ENCODE peak calls at places on chromosomes 13 and 19, in four cellular contexts. X is GM12878, R is SK-N-SH, V is K562. Y is an unnamed sample.

GRCh38 chr19:33389574-33390119 is 16.1 kb downstream of the CEBPG start:
- DNase-seq in V (no peak), R (peak; percentile 50), X (no peak), Y (no peak)

GRCh38 chr19:28289294-28290063 is 923.5 kb downstream of the UQCRFS1 start:
- DNase-seq in V (no peak), X (no peak), R (peak; percentile 18), Y (no peak)

GRCh38 chr13:106095919-106096318 is 439.5 kb downstream of the EFNB2 start:
- DNase-seq in X (no peak), V (no peak), R (no peak), Y (no peak)

GRCh38 chr19:18128805-18129204 is 24.2 kb upstream of the PIK3R2 start:
- DNase-seq in X (no peak), R (no peak), V (no peak), Y (no peak)

GRCh38 chr13:48542581-48543341 is 9.9 kb upstream of the RCBTB2 start:
- DNase-seq in R (no peak), X (no peak), V (no peak), Y (peak; percentile 41)

GRCh38 chr19:43148233-43148632 is 38.1 kb downstream of the PSG5 start:
- DNase-seq in R (no peak), V (no peak), X (no peak), Y (no peak)

GRCh38 chr19:33813391-33814101 is 16.9 kb downstream of the KCTD15 start:
- DNase-seq in X (no peak), V (no peak), R (peak; percentile 72), Y (no peak)

GRCh38 chr13:40344270-40345148 is 321.9 kb downstream of the FOXO1 start:
- DNase-seq in R (no peak), V (no peak), X (peak; percentile 7), Y (no peak)

GRCh38 chr19:17948967-17949930 is 16.4 kb downstream of the CCDC124 start:
- DNase-seq in V (no peak), X (no peak), R (no peak), Y (peak; percentile 45)

GRCh38 chr13:80469841-80470378 is 129.0 kb upstream of the SPRY2 start:
- DNase-seq in V (no peak), R (no peak), X (no peak), Y (no peak)

GRCh38 chr13:88675997-88676396 is 1004.8 kb downstream of the SLITRK5 start:
- DNase-seq in X (no peak), R (no peak), V (no peak), Y (no peak)

GRCh38 chr19:35555301-35556005 is 8.0 kb downstream of the ATP4A start:
- DNase-seq in X (no peak), V (peak; percentile 69), R (peak; percentile 84), Y (peak; percentile 76)

GRCh38 chr13:98285317-98285716 is 108.2 kb upstream of the RNF113B start:
- DNase-seq in R (peak; percentile 39), V (no peak), X (no peak), Y (no peak)

GRCh38 chr13:28047784-28048388 is 52.5 kb downstream of the FLT3 start:
- DNase-seq in V (no peak), X (peak; percentile 94), R (no peak), Y (no peak)

GRCh38 chr19:1438933-1439358 is 750 bp downstream of the RPS15 start:
- DNase-seq in X (no peak), R (peak; percentile 64), V (no peak), Y (no peak)

GRCh38 chr19:2812414-2813234 is 7.0 kb upstream of the ZNF554 start:
- DNase-seq in R (peak; percentile 57), X (no peak), V (no peak), Y (no peak)

GRCh38 chr13:111011899-111012298 is 97.0 kb upstream of the ANKRD10 start:
- DNase-seq in R (no peak), X (no peak), V (no peak), Y (no peak)

GRCh38 chr19:31114585-31114984 is 234.7 kb downstream of the TSHZ3 start:
- DNase-seq in X (no peak), V (no peak), R (no peak), Y (no peak)

GRCh38 chr13:99376132-99376531 is 68.9 kb upstream of the GPR183 start:
- DNase-seq in V (no peak), R (no peak), X (no peak), Y (no peak)

GRCh38 chr19:14770944-14771839 is 7.2 kb downstream of the ADGRE2 start:
- DNase-seq in V (no peak), R (no peak), X (no peak), Y (no peak)

GRCh38 chr19:47523473-47523872 is 8.6 kb upstream of the NAPA start:
- DNase-seq in R (no peak), X (no peak), V (no peak), Y (no peak)

GRCh38 chr19:15432018-15432494 is 13.3 kb upstream of the AKAP8L start:
- DNase-seq in V (peak; percentile 49), X (no peak), R (peak; percentile 71), Y (no peak)

GRCh38 chr13:39326471-39326870 is 276.5 kb downstream of the LHFPL6 start:
- DNase-seq in V (no peak), R (no peak), X (no peak), Y (no peak)

GRCh38 chr13:48775804-48776203 is 122.1 kb downstream of the CYSLTR2 start:
- DNase-seq in V (no peak), X (no peak), R (no peak), Y (no peak)

GRCh38 chr13:75445717-75446529 is 36.0 kb downstream of the TBC1D4 start:
- DNase-seq in R (no peak), V (no peak), X (no peak), Y (no peak)

GRCh38 chr19:1540353-1540925 is 16.6 kb downstream of the PLK5 start:
- DNase-seq in V (no peak), R (no peak), X (no peak), Y (no peak)

GRCh38 chr13:49693877-49694276 is 2.6 kb upstream of the EBPL start:
- DNase-seq in R (no peak), X (no peak), V (no peak), Y (no peak)

GRCh38 chr19:37466277-37466797 is 907 bp downstream of the ZNF569 start:
- DNase-seq in X (peak; percentile 9), V (no peak), R (no peak), Y (peak; percentile 11)
- TF ChIP-seq USF1 in X (no peak), V (no peak), R (no peak), Y (no peak)

GRCh38 chr19:45767410-45767880 is 1.6 kb downstream of the SIX5 start:
- DNase-seq in V (peak; percentile 78), R (no peak), X (no peak), Y (peak; percentile 69)
- TF ChIP-seq USF1 in V (no peak), R (no peak), X (no peak), Y (no peak)

DNA sequence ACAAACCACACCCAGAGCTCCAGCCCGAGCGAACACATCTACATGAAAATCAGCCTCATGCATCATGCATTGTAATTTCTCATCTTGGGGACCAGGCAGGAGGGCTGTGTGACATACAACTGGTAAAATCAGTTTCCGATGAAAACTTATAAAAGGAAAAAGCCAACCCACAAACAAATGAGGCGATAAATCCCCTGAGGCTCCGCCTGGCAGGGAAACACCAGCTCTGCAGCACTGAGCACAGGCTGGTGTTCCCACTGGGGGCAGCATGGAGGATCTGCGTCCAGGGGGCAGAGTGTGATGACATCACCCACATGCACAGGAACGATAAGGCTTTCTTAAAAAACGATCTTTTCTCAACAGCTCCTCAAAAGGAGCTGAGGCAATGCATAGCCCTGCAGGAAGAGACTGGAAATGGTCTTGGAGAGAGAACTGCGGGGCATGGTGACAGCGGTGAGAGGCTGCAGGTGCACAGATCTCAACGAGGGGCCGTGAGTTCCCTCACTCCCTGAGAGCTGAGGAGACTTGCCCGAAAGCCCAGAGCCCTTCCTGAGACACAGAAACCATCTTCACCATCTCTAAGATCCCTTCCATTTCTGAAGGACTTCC is 24.6 kb downstream of the SH3GL1 start:
- DNase-seq in R (peak; percentile 73), V (peak; percentile 82), X (peak; percentile 90), Y (peak; percentile 47)
- TF ChIP-seq USF1 in R (no peak), V (no peak), X (no peak), Y (no peak)

DNA sequence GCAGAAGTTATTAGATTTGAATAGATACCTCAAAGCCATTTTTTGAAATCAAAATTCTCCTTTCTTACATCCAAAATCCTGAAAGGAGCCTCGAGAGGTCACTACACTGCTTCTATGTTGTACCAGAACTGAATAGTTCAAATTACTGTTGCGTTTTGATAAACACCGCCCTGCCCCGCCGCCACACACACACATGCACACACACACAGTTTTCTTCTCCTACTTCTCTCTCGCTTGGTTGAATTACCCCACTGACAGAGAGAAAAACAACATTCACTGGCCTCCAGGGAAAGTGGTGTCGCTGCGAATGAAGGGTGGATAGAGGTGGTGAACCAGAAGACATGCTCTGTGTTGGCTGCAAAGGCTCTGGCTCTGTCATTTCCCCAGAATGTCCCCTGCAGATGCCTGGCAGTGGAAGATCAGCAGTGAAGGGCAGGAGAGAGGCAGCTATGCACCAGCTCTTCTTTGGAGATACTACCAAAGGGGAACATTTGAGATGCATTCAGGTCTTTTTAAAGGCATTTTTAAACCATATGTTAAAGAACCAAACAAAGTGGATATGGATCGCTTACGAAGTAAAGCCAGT is 183.3 kb upstream of the RFC3 start:
- DNase-seq in X (no peak), R (no peak), V (no peak), Y (no peak)
- TF ChIP-seq USF1 in X (no peak), R (no peak), V (no peak), Y (no peak)